ENCODE peak calls at places on chromosomes 1 and 21, in seven cellular contexts. U, Y, B, T, N, F and C are unnamed samples.

GRCh38 chr1:99230695-99231094 is 33.6 kb upstream of the PLPPR4 start:
- DNase-seq in U (no peak), Y (no peak), B (no peak), T (no peak), N (no peak), F (no peak), C (no peak)

GRCh38 chr1:18142969-18143368 is 35.4 kb downstream of the IGSF21 start:
- DNase-seq in U (no peak), Y (no peak), B (no peak), T (no peak), N (peak), F (no peak), C (no peak)

GRCh38 chr1:161044908-161045748 is 649 bp downstream of the USF1 start:
- DNase-seq in U (peak), Y (peak), B (no peak), T (peak), N (peak), F (peak), C (no peak)

GRCh38 chr21:41169258-41169576 is 1.3 kb downstream of the BACE2 start:
- DNase-seq in U (no peak), Y (no peak), B (no peak), T (no peak), N (no peak), F (no peak), C (no peak)

GRCh38 chr1:12851779-12852178 is 3.3 kb upstream of the HNRNPCL1 start:
- DNase-seq in U (peak), Y (no peak), B (no peak), T (no peak), N (no peak), F (no peak), C (no peak)

GRCh38 chr1:94804442-94804837 is 15.7 kb upstream of the SLC44A3 start:
- DNase-seq in U (no peak), Y (no peak), B (no peak), T (no peak), N (no peak), F (no peak), C (no peak)

GRCh38 chr1:153795934-153796785 is 21.0 kb downstream of the SLC27A3 start:
- DNase-seq in U (no peak), Y (no peak), B (no peak), T (no peak), N (no peak), F (no peak), C (no peak)

GRCh38 chr21:28334407-28334806 is 658.3 kb downstream of the LTN1 start:
- DNase-seq in U (no peak), Y (no peak), B (no peak), T (no peak), N (no peak), F (no peak), C (no peak)

DNA sequence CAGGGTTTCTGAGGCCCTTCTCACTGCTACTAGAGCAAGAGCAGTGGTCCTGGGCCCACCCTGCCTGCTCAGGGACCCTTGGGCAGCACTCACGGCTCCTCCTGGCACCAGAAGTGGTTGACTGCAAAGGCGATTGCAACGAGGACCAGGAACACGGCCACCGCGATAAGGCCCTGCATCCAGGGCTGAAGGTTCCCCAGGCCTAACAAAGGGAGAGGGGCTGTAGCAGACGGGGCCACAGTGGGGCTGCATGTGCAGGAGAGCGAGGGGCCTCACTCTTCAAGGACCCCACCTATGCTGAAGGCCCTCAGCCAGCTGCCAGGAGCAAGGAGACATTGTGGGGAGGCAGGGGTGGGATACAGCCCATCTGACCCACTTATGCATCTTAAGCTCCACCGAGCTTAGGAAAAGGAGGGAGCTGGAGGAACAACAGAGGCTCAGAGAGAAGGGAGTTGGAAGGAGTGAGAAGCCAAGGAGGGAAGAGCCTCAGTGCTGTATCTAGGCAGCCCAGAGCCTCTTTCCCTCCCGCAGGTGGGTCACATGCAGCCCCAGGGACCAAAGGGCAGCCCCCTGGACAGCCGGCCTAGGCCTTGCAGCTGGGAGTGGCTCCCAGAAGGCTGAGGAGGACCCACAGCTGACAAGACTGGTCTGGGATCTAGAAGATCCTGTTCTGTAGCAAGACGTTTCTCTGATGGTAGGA is 2.5 kb downstream of the PDZK1IP1 start:
- DNase-seq in U (no peak), Y (no peak), B (no peak), T (no peak), N (peak), F (no peak), C (no peak)
- TF ChIP-seq POLR2A in U (no peak), Y (no peak), B (no peak), T (no peak), N (no peak), F (no peak), C (no peak)

DNA sequence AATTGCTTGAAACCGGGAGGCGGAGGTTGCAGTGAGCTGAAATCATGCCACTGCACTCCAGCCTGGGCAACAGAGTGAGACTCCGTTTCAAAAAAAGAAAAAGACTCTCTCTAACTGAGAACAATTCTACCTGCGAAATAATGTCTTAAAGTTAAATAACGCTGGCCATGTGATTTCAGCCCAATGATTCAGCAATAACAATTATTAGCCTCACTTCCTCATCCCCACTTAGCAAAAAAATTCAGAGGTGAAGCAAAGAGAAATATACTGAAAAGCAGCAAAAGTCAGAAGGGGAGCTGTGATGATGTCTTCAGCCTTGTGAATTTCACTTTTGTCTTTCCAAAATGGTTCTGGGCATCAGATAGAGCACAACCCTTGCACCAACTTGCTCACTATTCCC is 79.9 kb upstream of the IPO9 start:
- DNase-seq in U (no peak), Y (no peak), B (no peak), T (no peak), N (no peak), F (no peak), C (no peak)
- TF ChIP-seq POLR2A in U (no peak), Y (no peak), B (no peak), T (no peak), N (no peak), F (no peak), C (no peak)

DNA sequence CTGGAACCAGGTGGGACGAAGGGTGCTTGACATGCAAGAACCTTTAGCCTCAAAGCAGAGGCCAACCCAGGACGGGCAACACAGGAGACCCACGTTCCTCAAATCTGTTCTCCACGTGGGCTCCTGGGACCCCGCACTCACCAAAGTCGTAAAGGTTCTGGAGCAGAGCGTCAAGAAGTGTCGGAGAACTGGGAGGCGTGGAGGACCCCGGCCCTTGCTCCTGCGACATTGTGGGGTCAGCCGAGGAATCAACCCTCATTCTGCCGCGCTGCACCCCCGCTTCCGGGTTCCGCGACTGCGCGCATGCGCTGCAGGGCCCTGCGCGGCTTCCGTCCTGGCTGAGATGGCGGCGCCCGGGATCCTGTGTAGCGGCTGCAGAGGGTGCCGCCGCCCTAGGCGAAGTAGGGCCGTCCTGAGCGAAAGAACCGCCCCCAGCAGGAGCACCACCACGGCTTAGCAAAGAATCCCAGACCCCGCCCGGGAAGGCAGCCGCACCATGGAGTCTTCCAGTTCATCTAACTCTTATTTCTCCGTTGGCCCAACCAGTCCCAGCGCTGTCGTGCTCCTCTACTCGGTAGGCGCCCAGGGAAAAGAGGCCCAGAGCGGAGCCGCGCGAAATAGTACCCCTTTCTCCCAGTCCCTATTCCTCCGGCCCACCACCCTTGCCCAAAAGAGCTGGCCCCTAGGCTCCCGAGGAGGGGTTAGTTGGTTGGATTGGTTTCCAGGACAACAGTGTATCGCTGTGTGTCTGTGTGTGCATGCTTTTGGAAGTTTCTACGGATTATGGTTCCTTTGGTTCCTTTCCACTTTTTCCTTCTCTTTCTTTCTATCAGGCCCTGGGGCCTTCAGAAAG is at the start of gene GNPAT:
- DNase-seq in U (peak), Y (peak), B (peak), T (peak), N (peak), F (peak), C (peak)
- TF ChIP-seq POLR2A in U (peak), Y (peak), B (peak), T (peak), N (peak), F (peak), C (peak)

GRCh38 chr1:93179886-93180722 is at the start of gene TMED5:
- DNase-seq in U (peak), Y (peak), B (peak), T (peak), N (peak), F (peak), C (peak)
- TF ChIP-seq POLR2A in U (peak), Y (peak), B (peak), T (peak), N (peak), F (peak), C (peak)